ENCODE peak calls at places on chromosome 10, in nine cellular contexts. One of them, this sample, is unnamed.

GRCh38 chr10:118669835-118670234 is 74.4 kb upstream of the PRLHR start:
- DNase-seq in hepatic stellate cell: no peak
- DNase-seq in left lobe of liver: no peak
- DNase-seq in AML-193: no peak
- DNase-seq in midbrain: no peak
- DNase-seq in D341Med: no peak
- DNase-seq in NCI-H1436: no peak
- DNase-seq in nucleus accumbens: no peak
- DNase-seq in GM06990: no peak
- DNase-seq in this sample: no peak

GRCh38 chr10:79022565-79023488 is 45.9 kb upstream of the ZMIZ1 start:
- DNase-seq in NCI-H1436: no peak
- DNase-seq in AML-193: no peak
- DNase-seq in hepatic stellate cell: peak; percentile 54
- DNase-seq in nucleus accumbens: no peak
- DNase-seq in midbrain: no peak
- DNase-seq in GM06990: peak; percentile 43
- DNase-seq in left lobe of liver: no peak
- DNase-seq in D341Med: peak; percentile 33
- DNase-seq in this sample: no peak

GRCh38 chr10:73941300-73941699 is 30.4 kb downstream of the PLAU start:
- DNase-seq in D341Med: no peak
- DNase-seq in GM06990: no peak
- DNase-seq in midbrain: no peak
- DNase-seq in left lobe of liver: no peak
- DNase-seq in NCI-H1436: no peak
- DNase-seq in AML-193: no peak
- DNase-seq in nucleus accumbens: no peak
- DNase-seq in hepatic stellate cell: no peak
- DNase-seq in this sample: no peak

GRCh38 chr10:18164093-18164492 is 23.9 kb downstream of the CACNB2 start:
- DNase-seq in GM06990: no peak
- DNase-seq in D341Med: no peak
- DNase-seq in nucleus accumbens: no peak
- DNase-seq in AML-193: no peak
- DNase-seq in NCI-H1436: no peak
- DNase-seq in left lobe of liver: no peak
- DNase-seq in hepatic stellate cell: no peak
- DNase-seq in midbrain: no peak
- DNase-seq in this sample: no peak

GRCh38 chr10:119859422-119860258 is 13.0 kb downstream of the MCMBP start:
- DNase-seq in nucleus accumbens: no peak
- DNase-seq in NCI-H1436: peak; percentile 43
- DNase-seq in GM06990: peak; percentile 21
- DNase-seq in hepatic stellate cell: peak; percentile 22
- DNase-seq in left lobe of liver: no peak
- DNase-seq in AML-193: peak; percentile 58
- DNase-seq in D341Med: no peak
- DNase-seq in midbrain: peak; percentile 49
- DNase-seq in this sample: no peak

GRCh38 chr10:22618081-22618785 is 96.1 kb downstream of the PIP4K2A start:
- DNase-seq in D341Med: no peak
- DNase-seq in left lobe of liver: no peak
- DNase-seq in midbrain: no peak
- DNase-seq in AML-193: no peak
- DNase-seq in NCI-H1436: no peak
- DNase-seq in hepatic stellate cell: peak; percentile 34
- DNase-seq in GM06990: no peak
- DNase-seq in nucleus accumbens: no peak
- DNase-seq in this sample: no peak

GRCh38 chr10:58998924-58999713 is 177.3 kb upstream of the PHYHIPL start:
- DNase-seq in GM06990: no peak
- DNase-seq in D341Med: no peak
- DNase-seq in midbrain: peak; percentile 90
- DNase-seq in nucleus accumbens: peak; percentile 41
- DNase-seq in hepatic stellate cell: no peak
- DNase-seq in AML-193: no peak
- DNase-seq in NCI-H1436: no peak
- DNase-seq in left lobe of liver: peak; percentile 91
- DNase-seq in this sample: no peak

GRCh38 chr10:109820620-109821405 is 102.5 kb downstream of the XPNPEP1 start:
- DNase-seq in NCI-H1436: no peak
- DNase-seq in nucleus accumbens: no peak
- DNase-seq in midbrain: no peak
- DNase-seq in D341Med: no peak
- DNase-seq in left lobe of liver: no peak
- DNase-seq in AML-193: no peak
- DNase-seq in hepatic stellate cell: no peak
- DNase-seq in GM06990: no peak
- DNase-seq in this sample: no peak

GRCh38 chr10:106557053-106557452 is 607.5 kb downstream of the SORCS1 start:
- DNase-seq in midbrain: no peak
- DNase-seq in nucleus accumbens: no peak
- DNase-seq in hepatic stellate cell: no peak
- DNase-seq in GM06990: no peak
- DNase-seq in D341Med: no peak
- DNase-seq in left lobe of liver: no peak
- DNase-seq in NCI-H1436: no peak
- DNase-seq in AML-193: no peak
- DNase-seq in this sample: no peak

GRCh38 chr10:130254168-130255061 is 118.2 kb downstream of the GLRX3 start:
- DNase-seq in GM06990: no peak
- DNase-seq in hepatic stellate cell: no peak
- DNase-seq in left lobe of liver: peak; percentile 16
- DNase-seq in AML-193: no peak
- DNase-seq in D341Med: no peak
- DNase-seq in midbrain: no peak
- DNase-seq in nucleus accumbens: no peak
- DNase-seq in NCI-H1436: no peak
- DNase-seq in this sample: no peak

GRCh38 chr10:62062752-62063512 is 161.4 kb downstream of the ARID5B start:
- DNase-seq in D341Med: no peak
- DNase-seq in NCI-H1436: no peak
- DNase-seq in hepatic stellate cell: no peak
- DNase-seq in nucleus accumbens: no peak
- DNase-seq in left lobe of liver: no peak
- DNase-seq in midbrain: no peak
- DNase-seq in AML-193: no peak
- DNase-seq in GM06990: no peak
- DNase-seq in this sample: no peak

GRCh38 chr10:84306751-84307384 is 21.5 kb upstream of the CCSER2 start:
- DNase-seq in left lobe of liver: no peak
- DNase-seq in GM06990: no peak
- DNase-seq in AML-193: no peak
- DNase-seq in D341Med: no peak
- DNase-seq in hepatic stellate cell: no peak
- DNase-seq in NCI-H1436: no peak
- DNase-seq in nucleus accumbens: no peak
- DNase-seq in midbrain: no peak
- DNase-seq in this sample: no peak

This sample was measured in NCI-H1417 treated with DMSO at 0.1 percent for 48 hours.